ENCODE peak calls at places on chromosomes 16 and 17, in four cellular contexts. One of them, this sample, is unnamed.

GRCh38 chr16:70660672-70661350 is 14.5 kb downstream of the IL34 start:
- DNase-seq in substantia nigra: no peak
- DNase-seq in GM23248: no peak
- DNase-seq in esophagus squamous epithelium: no peak
- DNase-seq in this sample: no peak

GRCh38 chr16:67562918-67563707 is 787 bp downstream of the CTCF start:
- DNase-seq in esophagus squamous epithelium: no peak
- DNase-seq in GM23248: peak; percentile 81
- DNase-seq in substantia nigra: peak; percentile 60
- DNase-seq in this sample: peak; percentile 43

GRCh38 chr17:1515640-1516402 is 591 bp downstream of the INPP5K start:
- DNase-seq in esophagus squamous epithelium: no peak
- DNase-seq in substantia nigra: peak; percentile 17
- DNase-seq in GM23248: peak; percentile 92
- DNase-seq in this sample: no peak

GRCh38 chr17:76562734-76563148 is 22.9 kb downstream of the PRCD start:
- DNase-seq in substantia nigra: no peak
- DNase-seq in GM23248: peak; percentile 92
- DNase-seq in esophagus squamous epithelium: no peak
- DNase-seq in this sample: no peak

GRCh38 chr16:11506816-11507305 is 79.9 kb downstream of the LITAF start:
- DNase-seq in esophagus squamous epithelium: no peak
- DNase-seq in GM23248: no peak
- DNase-seq in substantia nigra: no peak
- DNase-seq in this sample: no peak

GRCh38 chr17:61444075-61444474 is 8.1 kb upstream of the TBX4 start:
- DNase-seq in GM23248: no peak
- DNase-seq in esophagus squamous epithelium: no peak
- DNase-seq in substantia nigra: no peak
- DNase-seq in this sample: no peak

GRCh38 chr16:87062569-87063442 is 254.4 kb downstream of the C16orf95 start:
- DNase-seq in esophagus squamous epithelium: no peak
- DNase-seq in substantia nigra: no peak
- DNase-seq in GM23248: peak; percentile 82
- DNase-seq in this sample: peak; percentile 36

GRCh38 chr17:2192367-2193028 is 111.1 kb downstream of the SMG6 start:
- DNase-seq in GM23248: peak; percentile 93
- DNase-seq in esophagus squamous epithelium: no peak
- DNase-seq in substantia nigra: no peak
- DNase-seq in this sample: no peak

GRCh38 chr16:81931927-81932326 is 79.3 kb downstream of the SDR42E1 start:
- DNase-seq in esophagus squamous epithelium: no peak
- DNase-seq in substantia nigra: no peak
- DNase-seq in GM23248: no peak
- DNase-seq in this sample: no peak

GRCh38 chr16:47143677-47144558 is at the start of gene NETO2:
- DNase-seq in substantia nigra: no peak
- DNase-seq in esophagus squamous epithelium: no peak
- DNase-seq in GM23248: peak; percentile 72
- DNase-seq in this sample: peak; percentile 26

GRCh38 chr17:72136692-72137550 is 16.1 kb downstream of the SOX9 start:
- DNase-seq in GM23248: peak; percentile 88
- DNase-seq in substantia nigra: no peak
- DNase-seq in esophagus squamous epithelium: no peak
- DNase-seq in this sample: no peak

GRCh38 chr17:17822189-17822978 is 14.4 kb downstream of the SREBF1 start:
- DNase-seq in esophagus squamous epithelium: no peak
- DNase-seq in substantia nigra: peak; percentile 83
- DNase-seq in GM23248: peak; percentile 84
- DNase-seq in this sample: peak; percentile 71

GRCh38 chr16:80583466-80583865 is 42.7 kb downstream of the DYNLRB2 start:
- DNase-seq in esophagus squamous epithelium: no peak
- DNase-seq in substantia nigra: no peak
- DNase-seq in GM23248: peak; percentile 72
- DNase-seq in this sample: no peak

GRCh38 chr16:87628246-87628923 is 26.1 kb downstream of the JPH3 start:
- DNase-seq in esophagus squamous epithelium: no peak
- DNase-seq in GM23248: no peak
- DNase-seq in substantia nigra: no peak
- DNase-seq in this sample: no peak

GRCh38 chr17:50863221-50863843 is 2.8 kb downstream of the TOB1 start:
- DNase-seq in GM23248: peak; percentile 59
- DNase-seq in substantia nigra: peak; percentile 42
- DNase-seq in esophagus squamous epithelium: no peak
- DNase-seq in this sample: peak; percentile 26

GRCh38 chr17:35596530-35597233 is 9.6 kb downstream of the AP2B1 start:
- DNase-seq in GM23248: no peak
- DNase-seq in substantia nigra: no peak
- DNase-seq in esophagus squamous epithelium: no peak
- DNase-seq in this sample: no peak

GRCh38 chr17:39730095-39730921 is at the start of gene MIEN1:
- DNase-seq in GM23248: peak; percentile 92
- DNase-seq in esophagus squamous epithelium: peak; percentile 55
- DNase-seq in substantia nigra: peak; percentile 79
- DNase-seq in this sample: peak; percentile 76

GRCh38 chr16:87560428-87561199 is 41.7 kb upstream of the JPH3 start:
- DNase-seq in substantia nigra: no peak
- DNase-seq in esophagus squamous epithelium: no peak
- DNase-seq in GM23248: peak; percentile 59
- DNase-seq in this sample: no peak

GRCh38 chr16:49632111-49632797 is 223.7 kb downstream of the ZNF423 start:
- DNase-seq in GM23248: no peak
- DNase-seq in esophagus squamous epithelium: no peak
- DNase-seq in substantia nigra: no peak
- DNase-seq in this sample: no peak

GRCh38 chr16:1543085-1543896 is 9.8 kb downstream of the TMEM204 start:
- DNase-seq in esophagus squamous epithelium: no peak
- DNase-seq in GM23248: peak; percentile 88
- DNase-seq in substantia nigra: no peak
- DNase-seq in this sample: no peak

GRCh38 chr16:49664221-49665215 is 191.4 kb downstream of the ZNF423 start:
- DNase-seq in GM23248: peak; percentile 12
- DNase-seq in esophagus squamous epithelium: no peak
- DNase-seq in substantia nigra: no peak
- DNase-seq in this sample: no peak

GRCh38 chr17:29091591-29092291 is 48.8 kb downstream of the PIPOX start:
- DNase-seq in substantia nigra: no peak
- DNase-seq in esophagus squamous epithelium: no peak
- DNase-seq in GM23248: no peak
- DNase-seq in this sample: no peak

GRCh38 chr16:71421911-71422310 is 19.9 kb downstream of the TLE7 start:
- DNase-seq in esophagus squamous epithelium: no peak
- DNase-seq in GM23248: peak; percentile 28
- DNase-seq in substantia nigra: no peak
- DNase-seq in this sample: no peak

GRCh38 chr17:64732336-64733006 is 70.4 kb upstream of the SMURF2 start:
- DNase-seq in substantia nigra: no peak
- DNase-seq in GM23248: peak; percentile 84
- DNase-seq in esophagus squamous epithelium: no peak
- DNase-seq in this sample: no peak

GRCh38 chr16:82629441-82630027 is 2.8 kb downstream of the CDH13 start:
- DNase-seq in substantia nigra: no peak
- DNase-seq in esophagus squamous epithelium: no peak
- DNase-seq in GM23248: peak; percentile 83
- DNase-seq in this sample: no peak

GRCh38 chr17:50721194-50722010 is 2.0 kb downstream of the LUC7L3 start:
- DNase-seq in esophagus squamous epithelium: no peak
- DNase-seq in GM23248: peak; percentile 58
- DNase-seq in substantia nigra: no peak
- DNase-seq in this sample: no peak

GRCh38 chr16:285146-286055 is 2.4 kb downstream of the PDIA2 start:
- DNase-seq in GM23248: no peak
- DNase-seq in esophagus squamous epithelium: no peak
- DNase-seq in substantia nigra: no peak
- DNase-seq in this sample: no peak

GRCh38 chr17:27218719-27219488 is 75.0 kb upstream of the WSB1 start:
- DNase-seq in substantia nigra: no peak
- DNase-seq in GM23248: no peak
- DNase-seq in esophagus squamous epithelium: no peak
- DNase-seq in this sample: no peak

GRCh38 chr17:9821921-9822320 is at the start of gene GSG1L2:
- DNase-seq in substantia nigra: no peak
- DNase-seq in GM23248: no peak
- DNase-seq in esophagus squamous epithelium: no peak
- DNase-seq in this sample: no peak

GRCh38 chr17:7654832-7655540 is 4.3 kb downstream of the ATP1B2 start:
- DNase-seq in esophagus squamous epithelium: no peak
- DNase-seq in substantia nigra: no peak
- DNase-seq in GM23248: peak; percentile 21
- DNase-seq in this sample: peak; percentile 15

GRCh38 chr17:7651959-7652658 is 1.4 kb downstream of the ATP1B2 start:
- DNase-seq in substantia nigra: no peak
- DNase-seq in GM23248: no peak
- DNase-seq in esophagus squamous epithelium: no peak
- DNase-seq in this sample: no peak

GRCh38 chr17:7652659-7653343 is 2.1 kb downstream of the ATP1B2 start:
- DNase-seq in substantia nigra: no peak
- DNase-seq in GM23248: no peak
- DNase-seq in esophagus squamous epithelium: no peak
- DNase-seq in this sample: no peak

GRCh38 chr17:7651097-7651958 is 602 bp downstream of the ATP1B2 start:
- DNase-seq in esophagus squamous epithelium: no peak
- DNase-seq in substantia nigra: no peak
- DNase-seq in GM23248: no peak
- DNase-seq in this sample: no peak

GRCh38 chr17:7650509-7651096 is at the start of gene ATP1B2:
- DNase-seq in substantia nigra: peak; percentile 29
- DNase-seq in GM23248: peak; percentile 46
- DNase-seq in esophagus squamous epithelium: no peak
- DNase-seq in this sample: no peak
- H3K27ac ChIP-seq in substantia nigra: peak within 1 kb of the TSS; percentile 69
- H3K27ac ChIP-seq in GM23248: no peak within 1 kb of the TSS
- H3K27ac ChIP-seq in esophagus squamous epithelium: no peak within 1 kb of the TSS
- H3K27ac ChIP-seq in this sample: peak within 1 kb of the TSS; percentile 85

GRCh38 chr17:44782349-44782850 is 23.6 kb downstream of the ADAM11 start:
- DNase-seq in GM23248: no peak
- DNase-seq in esophagus squamous epithelium: no peak
- DNase-seq in substantia nigra: no peak
- DNase-seq in this sample: no peak
- H3K27ac ChIP-seq in GM23248: no peak overlapping the region
- H3K27ac ChIP-seq in esophagus squamous epithelium: peak overlapping the region; percentile 5
- H3K27ac ChIP-seq in substantia nigra: no peak overlapping the region
- H3K27ac ChIP-seq in this sample: no peak overlapping the region

GRCh38 chr16:69078073-69078472 is 27.4 kb upstream of the HAS3 start:
- DNase-seq in substantia nigra: no peak
- DNase-seq in esophagus squamous epithelium: no peak
- DNase-seq in GM23248: no peak
- DNase-seq in this sample: no peak
- H3K27ac ChIP-seq in substantia nigra: no peak overlapping the region
- H3K27ac ChIP-seq in esophagus squamous epithelium: peak overlapping the region; percentile 68
- H3K27ac ChIP-seq in GM23248: no peak overlapping the region
- H3K27ac ChIP-seq in this sample: no peak overlapping the region

DNA sequence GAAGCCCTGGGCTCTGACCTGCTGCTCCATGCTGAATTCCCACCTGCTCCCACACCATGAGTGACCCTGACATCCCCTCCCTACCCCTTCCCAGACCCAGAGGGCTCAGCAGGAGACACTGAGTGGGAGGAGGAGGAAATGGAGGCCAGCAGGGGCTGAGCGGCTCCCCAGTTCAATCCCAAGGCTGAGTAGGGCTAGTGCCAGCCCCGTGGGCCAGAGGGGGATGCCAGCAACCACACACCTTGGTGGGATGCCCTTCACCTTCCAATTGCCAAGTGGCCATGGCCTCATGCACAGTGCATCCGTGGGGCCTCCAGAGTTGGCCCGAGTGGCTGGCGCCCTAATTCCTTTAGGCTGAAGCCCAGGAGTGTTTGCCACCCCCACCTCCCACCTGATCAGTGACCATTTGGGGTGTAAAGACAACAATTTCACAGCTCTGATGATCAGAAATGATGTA is 1.0 kb upstream of the ADGRG3 start:
- DNase-seq in substantia nigra: no peak
- DNase-seq in GM23248: no peak
- DNase-seq in esophagus squamous epithelium: no peak
- DNase-seq in this sample: no peak
- H3K27ac ChIP-seq in substantia nigra: no peak overlapping the region
- H3K27ac ChIP-seq in GM23248: no peak overlapping the region
- H3K27ac ChIP-seq in esophagus squamous epithelium: no peak overlapping the region
- H3K27ac ChIP-seq in this sample: no peak overlapping the region

DNA sequence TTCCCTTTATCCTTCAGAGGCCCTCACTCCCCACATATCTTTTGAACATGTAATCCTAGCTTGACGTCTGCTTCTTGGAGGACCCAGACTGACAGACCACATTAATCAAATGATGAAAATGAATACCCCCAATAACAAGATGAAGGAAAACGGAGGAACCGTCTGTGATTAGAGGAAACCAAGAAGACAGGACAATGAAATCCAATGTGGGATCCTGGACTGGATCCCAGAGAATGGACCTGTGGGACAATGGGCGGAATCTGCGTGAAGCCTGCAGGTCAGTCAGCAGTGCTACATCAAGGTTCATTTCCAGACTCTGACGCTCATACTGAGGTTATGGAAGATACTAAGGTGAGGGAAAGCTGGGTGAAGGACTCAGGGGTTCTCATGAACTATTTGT is 35.9 kb downstream of the MBTPS1 start:
- DNase-seq in esophagus squamous epithelium: no peak
- DNase-seq in GM23248: no peak
- DNase-seq in substantia nigra: no peak
- DNase-seq in this sample: no peak
- H3K27ac ChIP-seq in esophagus squamous epithelium: no peak overlapping the region
- H3K27ac ChIP-seq in GM23248: no peak overlapping the region
- H3K27ac ChIP-seq in substantia nigra: no peak overlapping the region
- H3K27ac ChIP-seq in this sample: no peak overlapping the region

GRCh38 chr17:41690497-41690896 is 1.8 kb downstream of the EIF1 start:
- DNase-seq in esophagus squamous epithelium: no peak
- DNase-seq in GM23248: no peak
- DNase-seq in substantia nigra: no peak
- DNase-seq in this sample: no peak
- H3K27ac ChIP-seq in esophagus squamous epithelium: peak overlapping the region; percentile 99
- H3K27ac ChIP-seq in GM23248: peak overlapping the region; percentile 100
- H3K27ac ChIP-seq in substantia nigra: no peak overlapping the region
- H3K27ac ChIP-seq in this sample: no peak overlapping the region

DNA sequence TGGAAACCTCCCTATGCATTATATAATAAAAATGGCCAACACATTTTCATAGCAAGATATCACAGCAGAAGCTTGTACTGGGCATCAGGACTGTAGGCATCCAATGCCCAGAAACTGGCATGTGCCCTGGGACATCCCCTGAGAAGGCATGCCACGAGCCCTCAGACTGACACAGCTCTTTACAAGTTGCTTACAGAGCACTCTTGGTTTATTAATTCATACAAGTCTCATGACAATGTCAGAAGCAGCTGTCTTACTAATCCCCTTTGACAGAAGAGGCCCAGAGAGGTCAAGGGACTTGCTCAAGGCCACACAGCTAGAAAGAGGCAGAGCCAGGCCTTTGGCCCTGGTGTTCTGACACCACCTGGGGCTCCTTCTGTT is 5.6 kb upstream of the CCL2 start:
- DNase-seq in esophagus squamous epithelium: no peak
- DNase-seq in substantia nigra: no peak
- DNase-seq in GM23248: no peak
- DNase-seq in this sample: no peak
- H3K27ac ChIP-seq in esophagus squamous epithelium: no peak overlapping the region
- H3K27ac ChIP-seq in substantia nigra: no peak overlapping the region
- H3K27ac ChIP-seq in GM23248: peak overlapping the region; percentile 65
- H3K27ac ChIP-seq in this sample: no peak overlapping the region

This sample was measured in caudate nucleus.